ENCODE peak calls at places on chromosomes 3 and 15, in seven cellular contexts. P is fibroblast of pulmonary artery, E is cardiac fibroblast, B is GM10248, Z is cardiac muscle cell, D is fibroblast of lung, V is HepG2. O is an unnamed sample.

GRCh38 chr3:43691120-43692002 is 623 bp downstream of the ABHD5 start:
- DNase-seq in V (peak), D (peak), Z (peak), P (peak), E (no peak), B (no peak), O (peak)

GRCh38 chr3:52507359-52507758 is 12.2 kb downstream of the STAB1 start:
- DNase-seq in Z (peak), V (peak), D (peak), P (peak), E (peak), B (no peak), O (peak)

GRCh38 chr3:24192004-24192403 is 246.9 kb downstream of the NR1D2 start:
- DNase-seq in D (no peak), P (no peak), Z (no peak), E (no peak), V (no peak), B (no peak), O (no peak)

GRCh38 chr3:195450731-195451229 is 8.0 kb upstream of the ACAP2 start:
- DNase-seq in D (peak), P (peak), B (no peak), E (peak), Z (peak), V (no peak), O (peak)

GRCh38 chr3:162769559-162769958 is 1273.0 kb downstream of the OTOL1 start:
- DNase-seq in P (peak), Z (peak), V (no peak), E (peak), B (no peak), D (peak), O (peak)

GRCh38 chr3:123833398-123833785 is 50.7 kb downstream of the MYLK start:
- DNase-seq in E (peak), D (no peak), Z (peak), V (no peak), P (no peak), B (no peak), O (peak)

GRCh38 chr3:35664460-35664919 is 25.2 kb downstream of the ARPP21 start:
- DNase-seq in V (no peak), D (peak), P (peak), Z (peak), B (no peak), E (peak), O (no peak)

GRCh38 chr15:41797194-41797593 is 22.9 kb downstream of the MAPKBP1 start:
- DNase-seq in B (no peak), E (no peak), V (no peak), D (no peak), P (no peak), Z (no peak), O (no peak)

GRCh38 chr15:33766329-33766728 is 202.0 kb upstream of the CHRM5 start:
- DNase-seq in P (peak), V (no peak), D (no peak), B (no peak), E (peak), Z (no peak), O (peak)

GRCh38 chr15:31342781-31343626 is 16.4 kb downstream of the KLF13 start:
- DNase-seq in D (no peak), P (no peak), B (no peak), V (no peak), E (no peak), Z (no peak), O (no peak)
- TF ChIP-seq CTCF in D (no peak), P (no peak), B (no peak), V (no peak), E (no peak), Z (no peak), O (no peak)

DNA sequence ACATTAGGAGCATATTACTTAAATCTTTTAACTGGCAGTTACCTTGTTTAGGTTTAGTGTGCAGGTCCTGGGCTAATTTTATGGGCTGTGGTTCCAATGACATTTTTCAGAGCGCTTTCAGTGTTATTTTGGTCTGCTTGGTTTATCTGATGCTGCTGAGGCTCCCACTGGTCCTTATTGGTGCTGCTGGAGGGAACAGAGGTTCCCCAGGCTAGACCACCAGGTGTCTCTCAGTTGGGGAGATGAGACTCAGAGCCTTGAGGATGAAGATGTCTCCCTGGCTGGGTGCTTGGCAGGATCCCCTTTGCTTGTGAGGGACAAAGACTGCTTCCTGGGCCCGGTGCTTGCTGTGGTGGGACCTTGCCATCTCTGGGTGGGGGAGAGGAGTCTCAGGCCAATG is 28.3 kb upstream of the TASOR start:
- DNase-seq in V (no peak), P (no peak), Z (no peak), D (no peak), E (no peak), B (peak), O (no peak)
- TF ChIP-seq CTCF in V (peak), P (no peak), Z (no peak), D (no peak), E (no peak), B (no peak), O (no peak)

DNA sequence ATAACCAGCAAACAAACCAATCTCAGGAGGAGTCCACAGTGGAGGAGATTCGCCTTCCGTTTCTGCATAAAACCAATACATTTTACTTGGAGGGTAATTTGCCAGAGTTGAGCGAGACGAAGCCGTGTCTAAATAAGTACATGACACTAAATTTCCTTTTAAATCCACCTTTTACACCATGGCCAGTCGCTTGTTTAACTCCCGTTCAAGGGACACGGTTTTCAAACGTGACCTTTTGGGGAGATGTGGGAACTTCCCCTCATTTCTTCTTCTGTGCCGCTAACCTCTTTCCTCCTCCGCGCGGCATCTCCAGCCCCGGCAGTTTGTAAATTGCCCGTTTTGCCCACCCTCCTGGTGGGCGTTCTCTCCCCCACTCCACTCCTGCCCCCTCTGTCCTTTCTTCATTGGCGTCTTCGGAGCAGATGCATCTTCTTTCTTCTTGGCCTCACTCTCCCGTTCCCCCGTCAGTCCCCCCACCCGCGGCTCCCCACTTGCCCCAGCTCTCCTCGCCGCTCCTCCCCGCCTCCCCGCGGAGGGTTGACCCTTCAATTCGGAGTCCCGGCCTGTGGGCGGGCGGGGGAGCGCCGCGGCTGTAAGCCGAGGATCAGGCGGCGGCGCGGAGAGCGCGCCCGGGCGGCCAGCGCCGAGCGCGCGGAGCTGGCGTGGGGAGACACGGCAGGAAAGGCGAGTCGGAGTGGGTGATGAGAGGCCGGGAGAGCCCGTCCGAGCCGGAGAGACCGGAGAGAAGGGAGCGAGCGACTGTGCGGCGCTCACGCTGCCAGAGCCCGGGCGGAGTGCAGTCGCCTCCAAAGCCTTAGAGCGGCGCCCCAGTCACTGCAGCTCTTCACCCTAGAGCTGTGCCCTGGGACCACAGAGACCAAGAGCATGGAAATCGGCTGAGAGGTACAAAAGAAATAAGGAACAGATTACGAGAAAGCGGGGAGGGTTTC is at the start of gene NLGN1:
- DNase-seq in P (peak), D (peak), B (peak), Z (peak), V (no peak), E (peak), O (no peak)
- TF ChIP-seq CTCF in P (peak), D (no peak), B (no peak), Z (peak), V (no peak), E (peak), O (no peak)

GRCh38 chr3:128456776-128457715 is 9.6 kb downstream of the DNAJB8 start:
- DNase-seq in D (no peak), B (no peak), E (no peak), P (no peak), Z (no peak), V (no peak), O (no peak)
- TF ChIP-seq CTCF in D (no peak), B (no peak), E (no peak), P (no peak), Z (no peak), V (no peak), O (no peak)

GRCh38 chr3:56985460-56986327 is 74.8 kb upstream of the SPATA12 start:
- DNase-seq in E (no peak), B (no peak), D (peak), P (no peak), Z (peak), V (no peak), O (no peak)
- TF ChIP-seq CTCF in E (no peak), B (no peak), D (peak), P (peak), Z (peak), V (no peak), O (no peak)

GRCh38 chr3:58719684-58720083 is 53.1 kb upstream of the FAM3D start:
- DNase-seq in D (no peak), Z (no peak), E (no peak), V (peak), P (no peak), B (no peak), O (no peak)

GRCh38 chr3:58708116-58708791 is 41.7 kb upstream of the FAM3D start:
- DNase-seq in P (no peak), B (no peak), D (no peak), E (no peak), Z (no peak), V (no peak), O (no peak)

GRCh38 chr3:58711871-58712270 is 45.3 kb upstream of the FAM3D start:
- DNase-seq in D (no peak), P (no peak), Z (no peak), V (no peak), E (no peak), B (no peak), O (no peak)

DNA sequence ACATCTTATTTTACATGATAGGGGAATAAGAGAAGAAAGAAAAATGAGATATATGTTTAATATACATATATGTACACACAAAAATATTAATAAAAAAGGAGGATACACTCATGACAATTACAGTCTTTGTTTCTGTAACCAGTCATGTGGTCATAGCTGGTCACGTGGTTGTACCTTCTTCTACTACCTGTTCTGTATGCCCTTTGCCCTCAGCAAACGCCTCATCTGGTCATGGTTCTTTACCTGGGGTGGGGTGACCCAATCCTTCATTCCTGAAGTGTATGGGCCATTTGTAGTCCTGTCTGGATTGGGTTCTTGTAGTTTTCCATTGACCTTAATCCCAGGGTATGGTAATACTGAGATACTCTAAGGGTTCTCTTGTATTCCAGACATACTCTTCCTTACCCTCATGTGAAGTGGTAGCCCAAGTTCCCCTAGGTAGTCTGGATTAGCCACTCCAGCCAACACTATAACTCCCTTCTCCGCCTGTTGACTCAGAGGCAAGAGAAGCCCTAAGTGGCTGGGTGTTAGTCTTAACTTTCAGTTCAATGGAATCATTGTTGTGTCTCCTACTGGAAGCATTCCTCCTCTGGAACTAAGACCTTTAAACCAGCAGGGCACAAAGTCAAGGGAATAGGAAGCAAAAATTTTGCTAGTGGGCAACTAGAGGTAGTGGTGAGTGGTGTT is 47.3 kb upstream of the FAM3D start:
- DNase-seq in Z (no peak), E (no peak), D (no peak), P (no peak), V (no peak), B (no peak), O (no peak)
- TF ChIP-seq CTCF in Z (no peak), E (no peak), D (no peak), P (no peak), V (no peak), B (no peak), O (no peak)

GRCh38 chr3:32972482-32973146 is 21.2 kb downstream of the CCR4 start:
- DNase-seq in Z (no peak), D (no peak), V (no peak), P (no peak), E (no peak), B (no peak), O (no peak)

GRCh38 chr3:32973982-32974381 is 22.5 kb downstream of the CCR4 start:
- DNase-seq in Z (no peak), P (no peak), V (no peak), E (peak), D (peak), B (peak), O (no peak)

GRCh38 chr3:32963871-32964270 is 12.4 kb downstream of the CCR4 start:
- DNase-seq in B (no peak), E (no peak), P (no peak), Z (no peak), D (no peak), V (no peak), O (no peak)

GRCh38 chr3:32969656-32970055 is 18.2 kb downstream of the CCR4 start:
- DNase-seq in V (peak), E (peak), Z (no peak), P (no peak), D (no peak), B (no peak), O (peak)

GRCh38 chr3:32968367-32969087 is 17.1 kb downstream of the CCR4 start:
- DNase-seq in B (no peak), P (no peak), E (no peak), V (no peak), Z (no peak), D (no peak), O (no peak)
- TF ChIP-seq CTCF in B (no peak), P (peak), E (no peak), V (no peak), Z (no peak), D (no peak), O (no peak)

DNA sequence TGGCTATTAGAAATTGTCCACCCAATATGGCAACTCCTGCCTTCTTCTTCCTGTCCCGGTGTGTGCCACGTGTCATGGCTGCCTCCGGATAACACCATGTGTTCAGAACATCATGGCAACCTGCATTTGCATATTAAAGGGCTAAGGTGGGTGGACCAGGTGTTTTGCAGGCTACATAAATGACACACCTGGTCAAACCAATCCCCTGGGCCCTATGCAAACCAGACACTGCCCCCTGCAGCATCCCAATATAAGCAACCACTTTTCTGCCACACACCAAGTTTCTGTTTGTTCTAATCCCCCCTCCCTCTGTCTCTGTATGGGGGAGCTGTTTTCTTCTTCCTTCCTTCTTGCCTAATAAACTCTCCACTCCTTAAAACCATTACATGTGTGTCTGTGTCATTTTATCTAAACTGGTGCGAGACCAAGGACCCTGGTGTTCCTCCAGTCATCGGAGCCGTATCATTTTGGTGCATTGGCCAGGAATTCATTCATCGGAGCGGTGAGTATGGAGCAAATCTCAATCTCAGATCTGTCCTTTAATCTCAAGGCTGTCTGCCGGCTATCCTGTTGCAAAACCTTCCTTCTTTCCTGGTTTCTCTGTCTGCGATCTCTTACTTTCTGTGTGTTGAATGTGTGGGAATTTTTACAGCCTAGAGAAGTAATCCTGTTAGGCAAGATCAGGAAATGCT is 44.5 kb downstream of the NCEH1 start:
- DNase-seq in B (no peak), Z (peak), P (peak), D (no peak), V (no peak), E (peak), O (peak)
- TF ChIP-seq CTCF in B (no peak), Z (peak), P (peak), D (peak), V (no peak), E (peak), O (no peak)

GRCh38 chr3:78496458-78496857 is 1271.3 kb downstream of the ROBO1 start:
- DNase-seq in P (no peak), E (no peak), V (no peak), B (no peak), Z (no peak), D (no peak), O (no peak)

GRCh38 chr3:78497025-78497424 is 1270.8 kb downstream of the ROBO1 start:
- DNase-seq in B (no peak), Z (no peak), D (no peak), P (no peak), E (no peak), V (no peak), O (no peak)

GRCh38 chr3:78494831-78495230 is 1273.0 kb downstream of the ROBO1 start:
- DNase-seq in P (no peak), D (no peak), B (no peak), Z (no peak), E (no peak), V (no peak), O (no peak)

GRCh38 chr3:78495326-78495725 is 1272.5 kb downstream of the ROBO1 start:
- DNase-seq in P (no peak), V (no peak), D (no peak), Z (no peak), B (no peak), E (no peak), O (no peak)

GRCh38 chr3:78497692-78498091 is 1270.1 kb downstream of the ROBO1 start:
- DNase-seq in P (peak), V (no peak), D (no peak), E (no peak), B (no peak), Z (peak), O (peak)
- TF ChIP-seq CTCF in P (no peak), V (no peak), D (no peak), E (no peak), B (no peak), Z (no peak), O (no peak)

GRCh38 chr3:187967097-187967496 is 186.9 kb upstream of the LPP start:
- DNase-seq in P (no peak), B (no peak), E (no peak), V (no peak), D (no peak), Z (no peak), O (no peak)

GRCh38 chr3:187970106-187970505 is 183.9 kb upstream of the LPP start:
- DNase-seq in V (no peak), P (no peak), D (no peak), E (no peak), Z (no peak), B (no peak), O (no peak)

GRCh38 chr3:187969581-187969950 is 184.4 kb upstream of the LPP start:
- DNase-seq in D (no peak), P (no peak), V (no peak), Z (no peak), B (no peak), E (no peak), O (no peak)

GRCh38 chr3:187967982-187968381 is 186.0 kb upstream of the LPP start:
- DNase-seq in P (no peak), Z (no peak), E (peak), D (peak), B (no peak), V (no peak), O (peak)

DNA sequence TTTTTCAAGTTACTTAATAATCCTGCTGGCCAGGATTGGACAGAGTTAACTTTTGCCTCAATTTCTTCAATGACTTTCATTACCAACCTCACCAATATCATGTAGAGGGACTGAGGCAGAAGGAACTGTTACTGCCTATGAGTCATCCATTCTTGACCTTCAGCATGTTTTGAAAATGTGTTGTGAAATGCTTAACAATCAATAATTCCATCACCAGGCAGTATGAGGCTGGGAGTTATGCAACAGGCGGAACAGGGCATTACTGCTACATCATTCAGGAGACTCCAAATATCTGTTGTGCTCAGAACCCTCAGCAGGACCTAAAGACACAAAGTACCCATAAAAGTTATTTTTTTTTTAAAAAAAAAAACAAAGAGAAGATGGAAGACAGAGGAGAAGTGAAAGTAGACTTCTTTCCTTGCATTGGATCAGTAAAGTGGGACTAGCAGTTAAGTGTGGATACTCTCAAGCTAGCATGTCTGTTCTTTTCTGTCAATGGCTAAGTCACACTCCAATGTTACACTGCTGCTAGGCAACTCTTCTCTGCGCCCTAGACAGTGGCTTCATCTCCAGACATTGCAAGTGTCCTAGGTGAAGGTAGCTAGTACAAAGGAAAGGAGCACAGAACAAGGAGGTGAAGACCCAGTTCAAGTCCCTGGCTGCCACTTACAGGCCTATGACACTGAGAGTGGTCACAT is 184.9 kb upstream of the LPP start:
- DNase-seq in B (no peak), E (peak), Z (peak), P (peak), D (peak), V (peak), O (peak)
- TF ChIP-seq CTCF in B (no peak), E (no peak), Z (no peak), P (no peak), D (no peak), V (no peak), O (no peak)